ENCODE peak calls at places on chromosomes 12 and 14, in ten cellular contexts. B is pancreas; E is RWPE1; K is heart right ventricle; J is upper lobe of right lung; Z is CD4-positive, alpha-beta T cell; N is CD4-positive, alpha-beta memory T cell; H is GM23338; I is esophagus squamous epithelium; U is ovary. R is an unnamed sample.

GRCh38 chr12:47080725-47081502 is 1.2 kb upstream of the AMIGO2 start:
- DNase-seq in B (no peak), E (peak), K (peak), J (peak), Z (peak), N (peak), H (peak), I (no peak), U (peak), R (peak)

GRCh38 chr12:64669270-64669842 is 59.1 kb downstream of the RASSF3 start:
- DNase-seq in B (no peak), E (no peak), K (peak), J (peak), Z (peak), N (peak), H (peak), I (no peak), U (peak), R (no peak)

GRCh38 chr14:72947366-72948160 is 21.3 kb downstream of the DCAF4 start:
- DNase-seq in B (no peak), E (no peak), K (no peak), J (no peak), Z (no peak), N (no peak), H (no peak), I (no peak), U (no peak), R (no peak)

GRCh38 chr12:13211191-13211858 is 14.8 kb downstream of the EMP1 start:
- DNase-seq in B (no peak), E (no peak), K (no peak), J (no peak), Z (no peak), N (no peak), H (no peak), I (no peak), U (no peak), R (no peak)

GRCh38 chr14:22472935-22473854 is 115.8 kb downstream of the DAD1 start:
- DNase-seq in B (no peak), E (peak), K (peak), J (no peak), Z (no peak), N (no peak), H (peak), I (no peak), U (no peak), R (no peak)

GRCh38 chr14:99675951-99676350 is 8.1 kb upstream of the CYP46A1 start:
- DNase-seq in B (no peak), E (no peak), K (no peak), J (no peak), Z (no peak), N (no peak), H (no peak), I (no peak), U (no peak), R (no peak)

GRCh38 chr12:96989916-96990315 is 82.9 kb downstream of the NEDD1 start:
- DNase-seq in B (no peak), E (no peak), K (no peak), J (no peak), Z (no peak), N (no peak), H (peak), I (no peak), U (no peak), R (no peak)

GRCh38 chr14:91125271-91125661 is 11.4 kb downstream of the DGLUCY start:
- DNase-seq in B (no peak), E (no peak), K (no peak), J (no peak), Z (no peak), N (no peak), H (no peak), I (no peak), U (no peak), R (no peak)

GRCh38 chr12:6072302-6072752 is 52.1 kb downstream of the VWF start:
- DNase-seq in B (no peak), E (no peak), K (peak), J (no peak), Z (no peak), N (no peak), H (no peak), I (no peak), U (no peak), R (no peak)

GRCh38 chr14:22890416-22890815 is 7.4 kb downstream of the REM2 start:
- DNase-seq in B (no peak), E (no peak), K (no peak), J (no peak), Z (no peak), N (no peak), H (no peak), I (no peak), U (no peak), R (no peak)

DNA sequence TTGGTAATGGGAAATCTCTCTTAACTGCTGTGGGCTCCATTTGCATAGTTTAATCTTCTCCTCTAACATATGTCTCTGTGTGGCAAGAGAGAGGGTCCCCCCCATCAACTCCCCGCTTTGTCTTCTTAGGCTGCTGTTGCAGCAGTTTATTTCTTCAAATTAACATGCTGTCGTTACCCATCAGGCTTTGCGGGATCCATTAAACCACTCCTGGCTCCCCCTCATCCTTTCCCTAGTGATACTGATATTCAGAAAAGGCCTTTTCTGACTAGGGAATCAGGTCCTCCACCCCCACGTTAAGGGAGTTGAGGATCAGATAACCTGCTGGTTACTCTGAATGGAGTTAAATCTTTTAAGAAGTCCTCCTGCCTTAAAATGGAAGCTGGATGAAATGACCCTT is 15.3 kb downstream of the GPR84 start:
- DNase-seq in B (no peak), E (no peak), K (no peak), J (no peak), Z (no peak), N (no peak), H (no peak), I (no peak), U (no peak), R (no peak)
- H3K27ac ChIP-seq in B (no peak), E (no peak), K (no peak), J (no peak), Z (no peak), N (no peak), H (no peak), I (no peak), U (no peak), R (no peak)

DNA sequence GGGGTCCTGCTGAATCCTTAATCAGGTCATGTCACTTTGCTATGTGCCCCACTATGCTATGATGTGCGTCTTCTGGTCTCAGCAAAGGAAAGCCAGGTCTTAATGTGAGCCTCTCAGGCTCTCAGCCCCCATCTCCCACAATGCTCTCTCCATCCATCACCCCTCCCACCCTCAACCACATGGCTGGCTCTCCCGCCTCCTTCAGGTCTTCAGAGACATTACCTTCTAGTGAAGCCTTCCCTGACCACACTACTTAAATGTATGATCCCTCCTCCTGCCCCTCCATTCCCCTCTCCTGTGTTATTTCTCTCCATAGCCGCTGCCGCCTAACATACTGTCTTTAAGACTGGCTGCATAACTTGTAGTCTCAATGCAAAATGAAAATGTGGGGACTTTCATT is 50.5 kb downstream of the KRT80 start:
- DNase-seq in B (no peak), E (no peak), K (no peak), J (no peak), Z (no peak), N (no peak), H (peak), I (no peak), U (no peak), R (no peak)
- H3K27ac ChIP-seq in B (no peak), E (peak), K (no peak), J (no peak), Z (no peak), N (no peak), H (no peak), I (no peak), U (no peak), R (no peak)

DNA sequence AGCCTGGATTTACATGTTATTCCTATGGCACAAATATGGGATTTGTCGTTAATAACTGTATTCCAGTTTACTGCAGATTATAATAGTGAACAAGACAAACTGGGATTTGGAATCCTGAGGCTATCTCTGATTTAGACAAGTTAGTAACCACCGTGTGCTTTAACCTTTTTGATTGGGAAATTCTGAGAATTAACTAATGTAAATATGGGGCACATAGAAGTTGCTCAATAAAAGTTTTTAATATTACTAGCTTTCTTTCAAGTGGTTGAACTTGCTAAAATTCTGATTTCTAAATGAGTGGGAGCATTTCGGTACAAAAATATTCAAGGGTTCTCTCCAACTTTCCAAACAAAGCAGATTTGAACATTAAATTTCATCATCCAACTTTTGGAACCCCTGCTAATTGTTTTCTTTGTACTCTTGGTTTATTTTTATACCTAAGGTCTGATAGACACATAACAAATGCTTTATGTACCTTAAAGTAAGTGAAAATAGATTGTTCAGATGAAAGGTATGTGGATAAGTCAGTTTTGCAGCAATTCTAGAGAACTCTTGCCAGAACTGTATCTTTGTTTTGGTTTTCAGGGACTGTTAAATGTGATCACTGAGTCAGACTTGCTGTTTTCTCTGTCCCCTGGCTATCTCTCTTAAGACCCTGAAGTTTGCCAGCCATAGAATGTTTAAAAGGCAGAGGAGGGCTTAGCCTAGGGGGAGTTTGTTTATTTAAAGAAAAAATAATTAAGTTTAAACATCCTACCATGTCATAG is 57.5 kb downstream of the FRS2 start:
- DNase-seq in B (no peak), E (peak), K (no peak), J (no peak), Z (no peak), N (no peak), H (no peak), I (no peak), U (no peak), R (no peak)
- H3K27ac ChIP-seq in B (no peak), E (no peak), K (no peak), J (peak), Z (no peak), N (no peak), H (peak), I (peak), U (no peak), R (no peak)

DNA sequence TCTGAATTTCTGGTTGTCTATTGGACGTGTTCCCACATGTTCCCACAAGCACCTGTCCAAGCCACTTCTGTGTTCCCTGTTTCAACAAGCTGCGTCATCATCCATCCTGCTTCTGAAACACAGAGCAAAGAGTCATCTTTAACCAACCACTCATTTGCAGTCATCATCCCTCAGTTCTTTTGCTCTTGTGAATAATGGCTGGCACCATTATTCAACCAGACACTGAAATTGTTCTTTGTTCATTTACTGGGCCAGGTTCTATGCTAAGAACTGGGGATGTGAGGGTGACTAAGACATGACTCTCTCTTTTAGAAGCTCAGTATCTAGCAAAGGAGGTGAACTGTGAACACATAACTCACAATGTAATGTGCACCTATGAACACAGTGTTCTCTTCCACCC is 40.7 kb upstream of the ANO4 start:
- DNase-seq in B (no peak), E (peak), K (no peak), J (no peak), Z (no peak), N (no peak), H (no peak), I (no peak), U (no peak), R (no peak)
- H3K27ac ChIP-seq in B (no peak), E (no peak), K (no peak), J (no peak), Z (no peak), N (no peak), H (no peak), I (no peak), U (no peak), R (no peak)

GRCh38 chr12:108633081-108633533 is 587 bp downstream of the SELPLG start:
- DNase-seq in B (no peak), E (no peak), K (no peak), J (no peak), Z (no peak), N (no peak), H (no peak), I (no peak), U (no peak), R (no peak)

GRCh38 chr12:108634225-108634795 is 616 bp upstream of the SELPLG start:
- DNase-seq in B (no peak), E (no peak), K (no peak), J (no peak), Z (peak), N (peak), H (no peak), I (no peak), U (no peak), R (peak)

GRCh38 chr12:108635201-108635996 is 1.7 kb upstream of the SELPLG start:
- DNase-seq in B (no peak), E (no peak), K (no peak), J (no peak), Z (peak), N (peak), H (no peak), I (no peak), U (no peak), R (no peak)

GRCh38 chr12:108635997-108636808 is 2.5 kb upstream of the SELPLG start:
- DNase-seq in B (no peak), E (no peak), K (no peak), J (no peak), Z (no peak), N (no peak), H (no peak), I (no peak), U (no peak), R (no peak)

DNA sequence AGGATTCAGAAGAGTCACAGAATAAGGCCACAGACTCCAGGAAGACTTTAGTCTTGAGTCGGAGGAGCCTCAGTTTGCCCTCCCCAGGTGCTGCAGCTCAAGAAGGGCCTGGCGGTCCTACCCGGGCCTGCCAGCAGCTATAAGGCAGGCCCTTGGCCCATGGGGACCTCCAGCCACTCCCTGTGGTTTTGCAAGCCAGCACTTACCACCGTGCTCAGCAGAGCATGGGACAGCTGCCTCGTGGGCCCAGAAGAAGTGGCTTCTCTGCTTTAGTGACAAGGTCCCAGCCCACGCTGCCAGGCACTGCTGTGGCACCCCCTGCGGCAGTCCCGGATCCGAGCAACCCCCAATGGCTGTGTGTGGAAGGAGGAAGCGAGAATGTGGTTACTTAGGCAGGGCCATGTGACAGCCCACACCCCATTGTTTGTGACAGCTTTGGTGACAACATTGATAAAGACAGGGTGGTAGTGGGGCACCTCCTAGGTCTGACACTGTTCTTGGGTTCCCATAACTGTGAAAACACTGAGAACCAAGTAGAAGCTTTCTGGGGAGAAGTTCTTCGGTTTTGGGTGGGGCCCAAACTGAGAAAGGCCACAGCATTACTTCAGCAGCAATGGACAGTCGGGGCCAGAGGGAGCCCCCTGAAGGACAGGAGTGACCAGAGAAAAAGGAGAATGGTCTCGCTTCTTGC is at the start of gene SELPLG:
- DNase-seq in B (no peak), E (no peak), K (peak), J (peak), Z (peak), N (peak), H (no peak), I (peak), U (no peak), R (peak)
- H3K27ac ChIP-seq in B (no peak), E (no peak), K (peak), J (peak), Z (peak), N (peak), H (no peak), I (peak), U (no peak), R (peak)

DNA sequence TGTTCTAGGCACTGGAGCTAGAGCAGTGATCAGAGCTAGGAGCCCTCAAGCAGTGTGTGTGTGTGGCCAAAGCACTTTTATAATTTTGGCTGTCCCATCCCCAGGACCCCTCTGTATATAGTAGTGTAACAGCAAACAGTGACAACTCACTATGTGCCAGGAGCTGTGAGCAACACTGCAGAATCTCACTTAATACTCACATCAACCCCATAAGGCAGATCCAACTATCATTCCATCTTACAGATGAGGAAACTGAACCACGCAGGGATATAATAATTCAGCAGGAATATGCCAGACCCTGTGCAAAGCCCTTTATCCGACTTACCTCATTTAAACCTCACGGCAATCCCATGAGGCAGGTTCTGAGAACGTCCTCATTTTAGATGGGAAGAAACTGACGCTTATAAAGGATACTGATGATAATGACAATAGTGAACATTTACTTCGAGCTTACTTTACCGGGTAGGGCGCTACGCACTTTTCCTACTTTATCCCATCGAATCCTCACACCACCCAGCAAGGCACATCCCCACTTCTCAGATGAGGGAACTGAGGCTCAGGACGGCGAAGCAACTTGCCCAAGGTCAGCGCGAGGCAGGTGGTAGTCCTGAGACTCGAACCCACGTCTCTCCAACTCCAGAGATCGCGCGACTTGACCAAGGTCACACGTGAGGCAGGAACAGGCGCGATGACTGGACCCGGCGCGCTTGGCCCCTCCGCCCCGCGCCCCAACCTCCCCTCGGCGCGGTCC is 686 bp downstream of the RAB35 start:
- DNase-seq in B (peak), E (peak), K (no peak), J (peak), Z (no peak), N (no peak), H (peak), I (no peak), U (no peak), R (no peak)
- H3K27ac ChIP-seq in B (no peak), E (peak), K (peak), J (peak), Z (peak), N (peak), H (no peak), I (peak), U (peak), R (peak)

DNA sequence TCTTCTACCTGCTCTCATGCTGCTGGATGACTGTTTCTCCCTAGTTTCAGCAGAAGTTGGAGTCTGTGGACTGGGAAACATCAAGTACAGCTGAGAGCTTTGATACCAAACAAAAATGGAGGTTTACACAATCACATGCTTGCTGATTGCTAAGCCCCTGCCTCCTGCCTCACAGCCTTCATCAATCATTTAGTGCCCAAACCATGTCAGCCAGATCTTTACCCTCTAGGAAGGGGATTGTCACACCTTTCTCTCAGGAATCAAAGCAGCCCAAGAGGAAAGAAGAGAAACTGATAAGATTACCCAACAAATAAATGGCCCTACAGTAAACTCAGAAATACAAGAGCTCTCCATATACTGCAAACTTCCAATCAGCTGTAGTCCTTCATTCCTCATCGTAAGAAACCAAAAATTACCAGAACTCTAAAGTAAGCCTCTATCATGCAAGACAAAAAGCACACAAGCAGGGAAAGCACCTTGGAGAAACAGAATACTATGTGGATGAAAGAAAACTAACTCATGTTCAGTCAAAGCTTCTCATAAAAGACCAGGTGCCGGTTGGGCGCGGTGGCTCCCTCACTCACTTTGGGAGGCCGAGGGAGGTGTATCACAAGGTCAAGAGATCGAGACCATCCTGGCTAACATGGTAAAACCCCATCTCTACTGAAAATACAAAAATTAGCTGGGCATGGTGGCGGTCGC is 63.6 kb upstream of the RESF1 start:
- DNase-seq in B (no peak), E (no peak), K (no peak), J (no peak), Z (no peak), N (no peak), H (no peak), I (no peak), U (no peak), R (no peak)
- H3K27ac ChIP-seq in B (no peak), E (no peak), K (no peak), J (peak), Z (peak), N (peak), H (peak), I (peak), U (no peak), R (no peak)